ENCODE peak calls at places on chromosomes 3 and 15, in four cellular contexts. One of them, this sample, is unnamed.

GRCh38 chr3:181250714-181251113 is 261.2 kb upstream of the DNAJC19 start:
- DNase-seq in ovary: no peak
- DNase-seq in IMR-90: no peak
- DNase-seq in spleen: no peak
- DNase-seq in this sample: no peak

GRCh38 chr3:120274739-120275167 is 10.3 kb downstream of the GPR156 start:
- DNase-seq in IMR-90: peak
- DNase-seq in ovary: no peak
- DNase-seq in spleen: no peak
- DNase-seq in this sample: no peak

GRCh38 chr15:62402687-62403086 is 237.6 kb upstream of the C2CD4B start:
- DNase-seq in IMR-90: no peak
- DNase-seq in spleen: no peak
- DNase-seq in ovary: no peak
- DNase-seq in this sample: no peak

GRCh38 chr3:8152826-8153418 is 348.7 kb upstream of the LMCD1 start:
- DNase-seq in spleen: no peak
- DNase-seq in IMR-90: no peak
- DNase-seq in ovary: no peak
- DNase-seq in this sample: no peak

GRCh38 chr3:100023150-100023549 is 91.2 kb downstream of the FILIP1L start:
- DNase-seq in spleen: no peak
- DNase-seq in ovary: no peak
- DNase-seq in IMR-90: peak
- DNase-seq in this sample: no peak

GRCh38 chr15:58608129-58608590 is 141.3 kb downstream of the ADAM10 start:
- DNase-seq in IMR-90: peak
- DNase-seq in spleen: no peak
- DNase-seq in ovary: no peak
- DNase-seq in this sample: no peak

GRCh38 chr15:43516185-43516584 is 1.2 kb upstream of the MAP1A start:
- DNase-seq in ovary: peak
- DNase-seq in IMR-90: no peak
- DNase-seq in spleen: no peak
- DNase-seq in this sample: peak

GRCh38 chr3:52891615-52892081 is 5.7 kb downstream of the STIMATE start:
- DNase-seq in ovary: no peak
- DNase-seq in spleen: no peak
- DNase-seq in IMR-90: peak
- DNase-seq in this sample: no peak

GRCh38 chr3:45002680-45003079 is 23.4 kb upstream of the CLEC3B start:
- DNase-seq in IMR-90: no peak
- DNase-seq in spleen: no peak
- DNase-seq in ovary: no peak
- DNase-seq in this sample: no peak

GRCh38 chr15:52800852-52801747 is 11.0 kb upstream of the ONECUT1 start:
- DNase-seq in ovary: no peak
- DNase-seq in IMR-90: no peak
- DNase-seq in spleen: no peak
- DNase-seq in this sample: no peak

GRCh38 chr3:49641921-49642707 is 32.0 kb upstream of the APEH start:
- DNase-seq in IMR-90: no peak
- DNase-seq in spleen: peak
- DNase-seq in ovary: no peak
- DNase-seq in this sample: no peak

GRCh38 chr3:180180795-180181194 is 144.1 kb upstream of the PEX5L start:
- DNase-seq in IMR-90: peak
- DNase-seq in spleen: no peak
- DNase-seq in ovary: no peak
- DNase-seq in this sample: no peak

GRCh38 chr3:166471074-166471753 is 634.0 kb upstream of the BCHE start:
- DNase-seq in spleen: no peak
- DNase-seq in ovary: no peak
- DNase-seq in IMR-90: no peak
- DNase-seq in this sample: no peak

GRCh38 chr3:13332740-13333139 is 87.4 kb downstream of the NUP210 start:
- DNase-seq in ovary: no peak
- DNase-seq in spleen: no peak
- DNase-seq in IMR-90: no peak
- DNase-seq in this sample: no peak
- H3K27ac ChIP-seq in ovary: no peak
- H3K27ac ChIP-seq in spleen: peak
- H3K27ac ChIP-seq in IMR-90: no peak
- H3K27ac ChIP-seq in this sample: no peak

GRCh38 chr15:75367913-75368688 is at the start of gene MAN2C1:
- DNase-seq in spleen: peak
- DNase-seq in IMR-90: peak
- DNase-seq in ovary: peak
- DNase-seq in this sample: peak
- TF ChIP-seq POLR2A in spleen: peak
- TF ChIP-seq POLR2A in IMR-90: peak
- TF ChIP-seq POLR2A in ovary: peak
- TF ChIP-seq POLR2A in this sample: no peak

GRCh38 chr15:66705277-66705927 is 3.4 kb downstream of the SMAD6 start:
- DNase-seq in ovary: no peak
- DNase-seq in IMR-90: no peak
- DNase-seq in spleen: no peak
- DNase-seq in this sample: no peak
- H3K27ac ChIP-seq in ovary: no peak
- H3K27ac ChIP-seq in IMR-90: no peak
- H3K27ac ChIP-seq in spleen: no peak
- H3K27ac ChIP-seq in this sample: no peak

GRCh38 chr3:127761101-127761802 is 61.1 kb downstream of the MGLL start:
- DNase-seq in ovary: no peak
- DNase-seq in spleen: peak
- DNase-seq in IMR-90: no peak
- DNase-seq in this sample: no peak
- TF ChIP-seq POLR2A in ovary: no peak
- TF ChIP-seq POLR2A in spleen: no peak
- TF ChIP-seq POLR2A in IMR-90: no peak
- TF ChIP-seq POLR2A in this sample: no peak